ENCODE peak calls at places on chromosomes 11 and 22, in nine cellular contexts. Q is esophagus squamous epithelium, C is choroid plexus epithelial cell, P is right atrium auricular region, T is body of pancreas, N is AG09309, Y is lower lobe of right lung, W is A549, K is NB4. R is an unnamed sample.

GRCh38 chr11:38345286-38345685 is 1747.2 kb upstream of the RAG2 start:
- DNase-seq in Q (no peak), C (peak), P (no peak), T (no peak), N (no peak), Y (no peak), W (no peak), K (no peak), R (peak)

GRCh38 chr11:130490682-130491449 is 42.4 kb downstream of the ADAMTS15 start:
- DNase-seq in Q (no peak), C (no peak), P (no peak), T (no peak), N (no peak), Y (no peak), W (no peak), K (no peak), R (no peak)

GRCh38 chr11:69155302-69156198 is at the start of gene SMIM38:
- DNase-seq in Q (no peak), C (no peak), P (no peak), T (peak), N (no peak), Y (no peak), W (no peak), K (no peak), R (no peak)

GRCh38 chr11:65907878-65908277 is 7.7 kb upstream of the FOSL1 start:
- DNase-seq in Q (no peak), C (no peak), P (no peak), T (no peak), N (no peak), Y (no peak), W (no peak), K (no peak), R (no peak)

GRCh38 chr11:134727204-134727603 is 315.2 kb upstream of the B3GAT1 start:
- DNase-seq in Q (no peak), C (no peak), P (no peak), T (no peak), N (no peak), Y (no peak), W (no peak), K (peak), R (no peak)

GRCh38 chr11:44889266-44889665 is 61.4 kb downstream of the TP53I11 start:
- DNase-seq in Q (no peak), C (no peak), P (no peak), T (no peak), N (no peak), Y (no peak), W (no peak), K (no peak), R (no peak)

GRCh38 chr22:42926768-42927167 is 69.7 kb upstream of the ARFGAP3 start:
- DNase-seq in Q (no peak), C (no peak), P (no peak), T (no peak), N (no peak), Y (no peak), W (no peak), K (no peak), R (no peak)

GRCh38 chr11:79013509-79013908 is 427.3 kb downstream of the TENM4 start:
- DNase-seq in Q (no peak), C (no peak), P (no peak), T (no peak), N (no peak), Y (no peak), W (no peak), K (no peak), R (no peak)

GRCh38 chr22:18110194-18110943 is at the start of gene TUBA8:
- DNase-seq in Q (no peak), C (peak), P (no peak), T (peak), N (no peak), Y (no peak), W (no peak), K (peak), R (peak)

GRCh38 chr11:118660646-118661424 is 18.6 kb downstream of the TREH start:
- DNase-seq in Q (no peak), C (no peak), P (no peak), T (no peak), N (no peak), Y (no peak), W (no peak), K (no peak), R (no peak)

GRCh38 chr11:64060861-64061444 is 25.2 kb downstream of the FLRT1 start:
- DNase-seq in Q (no peak), C (peak), P (no peak), T (no peak), N (no peak), Y (peak), W (peak), K (no peak), R (peak)

GRCh38 chr11:119713361-119714040 is 15.5 kb downstream of the NECTIN1 start:
- DNase-seq in Q (no peak), C (no peak), P (no peak), T (peak), N (no peak), Y (no peak), W (no peak), K (no peak), R (no peak)

GRCh38 chr22:27238935-27239510 is 562.5 kb downstream of the MN1 start:
- DNase-seq in Q (no peak), C (peak), P (peak), T (peak), N (peak), Y (peak), W (peak), K (no peak), R (peak)

GRCh38 chr11:69518081-69518950 is 36.9 kb downstream of the LINC01488 start:
- DNase-seq in Q (no peak), C (peak), P (no peak), T (no peak), N (peak), Y (no peak), W (no peak), K (no peak), R (peak)

DNA sequence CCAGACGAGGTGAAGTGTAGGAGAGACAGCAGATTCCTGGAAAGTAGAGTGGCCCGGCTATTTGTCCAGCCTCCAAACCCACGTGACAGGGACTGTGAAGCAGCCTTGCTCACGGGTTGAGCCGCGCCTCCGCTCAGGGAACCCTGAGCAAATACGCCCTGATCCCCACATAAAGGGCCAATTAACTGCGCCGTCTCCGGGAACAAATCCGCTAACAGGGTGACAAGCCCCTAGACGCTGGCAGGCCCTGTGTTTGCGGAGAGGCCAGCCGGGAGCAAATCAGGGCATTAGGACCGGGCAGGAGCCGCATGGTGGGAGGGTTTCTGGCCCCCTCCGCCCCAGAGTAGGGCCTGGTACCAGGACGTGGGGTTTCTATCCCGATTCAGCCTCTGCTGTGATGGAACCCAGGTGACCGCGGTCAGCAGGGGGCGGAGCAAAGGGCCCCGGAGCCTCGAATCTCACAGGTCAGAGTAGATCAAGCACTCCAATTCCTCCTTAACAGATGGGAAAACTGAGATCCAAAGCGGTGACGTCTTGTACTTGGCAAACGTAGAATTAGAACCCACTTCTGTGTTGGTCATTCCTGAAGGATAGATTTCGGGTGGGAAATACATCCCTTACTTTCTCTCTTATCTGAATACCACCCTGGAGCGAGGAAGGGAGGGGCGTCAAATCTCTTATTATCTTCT is 2.0 kb upstream of the ROBO3 start:
- DNase-seq in Q (no peak), C (peak), P (no peak), T (peak), N (no peak), Y (peak), W (no peak), K (no peak), R (peak)
- H3K4me3 ChIP-seq in Q (no peak), C (peak), P (peak), T (no peak), N (peak), Y (peak), W (peak), K (no peak), R (peak)

DNA sequence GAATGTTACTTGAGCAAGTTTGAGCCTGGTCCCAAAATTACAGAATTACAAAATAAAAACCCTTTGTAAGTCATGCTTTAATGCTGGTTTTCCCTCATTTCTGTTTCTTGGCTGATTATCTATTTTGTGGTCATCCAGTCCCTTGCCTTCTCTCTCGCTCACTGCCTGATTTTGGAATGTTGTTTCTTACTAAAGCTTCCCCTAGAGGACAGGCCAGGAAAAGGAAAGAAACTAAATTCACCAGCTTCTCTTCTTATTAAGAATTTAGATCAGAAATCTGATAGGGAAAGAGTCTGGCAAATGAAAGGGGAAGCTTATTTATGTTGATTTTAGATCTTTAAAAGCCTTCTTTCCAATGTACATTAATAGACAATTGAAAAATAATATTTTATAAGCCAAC is 16.6 kb upstream of the BDNF start:
- DNase-seq in Q (no peak), C (peak), P (no peak), T (no peak), N (peak), Y (no peak), W (no peak), K (no peak), R (peak)
- TF ChIP-seq CTCF in Q (no peak), C (peak), P (no peak), T (no peak), N (peak), Y (no peak), W (no peak), K (no peak), R (peak)

GRCh38 chr22:48650323-48651035 is 1177.2 kb downstream of the BRD1 start:
- DNase-seq in Q (no peak), C (no peak), P (no peak), T (no peak), N (no peak), Y (no peak), W (no peak), K (no peak), R (no peak)
- H3K4me3 ChIP-seq in Q (no peak), C (no peak), P (no peak), T (no peak), N (no peak), Y (no peak), W (no peak), K (no peak), R (no peak)

GRCh38 chr11:58618215-58618614 is 4.2 kb upstream of the CNTF start:
- DNase-seq in Q (no peak), C (peak), P (no peak), T (no peak), N (no peak), Y (no peak), W (no peak), K (no peak), R (no peak)
- TF ChIP-seq CTCF in Q (no peak), C (peak), P (peak), T (no peak), N (no peak), Y (no peak), W (no peak), K (peak), R (no peak)

DNA sequence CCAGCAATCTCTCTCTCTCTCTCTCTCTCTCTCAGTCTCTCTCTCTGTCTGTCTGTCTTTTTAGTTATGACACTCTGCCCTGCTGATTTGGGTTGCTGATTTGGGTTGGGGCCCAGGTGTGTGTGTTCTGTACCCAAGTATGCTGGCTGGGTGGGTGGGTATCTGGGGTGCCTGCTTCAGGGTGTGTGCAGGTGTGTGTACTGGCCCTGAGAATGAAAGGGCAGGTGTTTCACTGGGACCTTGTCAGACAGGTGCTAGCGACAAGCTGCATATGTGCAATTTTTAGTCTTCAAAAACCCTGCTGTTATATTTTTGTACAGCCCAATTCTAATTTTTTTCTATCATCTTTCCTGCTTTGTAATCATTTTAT is 940 bp downstream of the CSF2RB start:
- DNase-seq in Q (no peak), C (no peak), P (no peak), T (no peak), N (no peak), Y (no peak), W (no peak), K (no peak), R (no peak)
- H3K4me3 ChIP-seq in Q (no peak), C (no peak), P (peak), T (no peak), N (no peak), Y (peak), W (no peak), K (no peak), R (no peak)

GRCh38 chr22:38305481-38306448 is 11.5 kb downstream of the CSNK1E start:
- DNase-seq in Q (no peak), C (peak), P (no peak), T (peak), N (no peak), Y (no peak), W (no peak), K (peak), R (peak)
- TF ChIP-seq CTCF in Q (no peak), C (peak), P (no peak), T (no peak), N (no peak), Y (no peak), W (no peak), K (no peak), R (no peak)

DNA sequence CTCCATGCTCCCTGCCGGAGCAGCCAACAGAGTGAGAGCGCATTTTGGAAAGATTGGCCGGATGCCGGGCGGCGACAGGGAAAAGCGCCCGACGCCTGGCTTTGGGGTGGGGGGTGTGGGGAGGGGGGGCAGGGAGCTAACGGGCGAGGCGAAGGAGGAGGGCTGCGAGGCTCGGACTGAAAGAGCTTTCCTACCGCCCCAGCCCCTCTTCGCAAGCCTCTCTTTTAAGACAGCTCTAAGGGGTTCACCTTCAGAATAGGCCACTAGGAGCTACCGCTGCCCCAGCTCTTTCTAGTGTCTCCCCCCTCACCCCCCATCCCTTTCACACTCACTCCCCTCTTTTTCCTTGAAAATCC is 3.5 kb upstream of the DBX1 start:
- DNase-seq in Q (no peak), C (no peak), P (no peak), T (no peak), N (no peak), Y (no peak), W (no peak), K (no peak), R (no peak)
- H3K4me3 ChIP-seq in Q (no peak), C (no peak), P (peak), T (no peak), N (peak), Y (peak), W (peak), K (no peak), R (no peak)